ENCODE peak calls at places on chromosomes 2 and 18, in four cellular contexts. Z, Q, C and G are unnamed samples.

GRCh38 chr18:56501896-56502295 is 136.5 kb downstream of the TXNL1 start:
- DNase-seq in C (no peak), Q (peak), Z (no peak), G (no peak)

GRCh38 chr18:51630706-51631105 is 433.2 kb upstream of the MEX3C start:
- DNase-seq in C (no peak), Q (no peak), Z (no peak), G (no peak)

GRCh38 chr2:207188601-207189000 is 22.9 kb upstream of the KLF7 start:
- DNase-seq in Q (peak), C (no peak), Z (no peak), G (no peak)

GRCh38 chr2:67210430-67210829 is 186.7 kb upstream of the ETAA1 start:
- DNase-seq in C (no peak), Z (no peak), Q (no peak), G (no peak)

GRCh38 chr2:25215948-25216679 is 47.7 kb upstream of the POMC start:
- DNase-seq in C (peak), Z (peak), Q (peak), G (peak)

GRCh38 chr2:236086971-236087465 is 81.2 kb downstream of the GBX2 start:
- DNase-seq in Z (no peak), C (no peak), Q (no peak), G (no peak)

GRCh38 chr18:10213526-10213925 is 240.9 kb upstream of the APCDD1 start:
- DNase-seq in C (no peak), Q (peak), Z (no peak), G (no peak)

GRCh38 chr2:75030218-75031009 is 72.0 kb downstream of the POLE4 start:
- DNase-seq in Z (no peak), Q (no peak), C (no peak), G (no peak)

GRCh38 chr2:180829261-180829660 is 151.1 kb upstream of the UBE2E3 start:
- DNase-seq in Z (no peak), Q (no peak), C (no peak), G (no peak)

GRCh38 chr2:230904856-230905447 is 20.1 kb downstream of the GPR55 start:
- DNase-seq in Z (no peak), Q (no peak), C (no peak), G (peak)

GRCh38 chr2:159904127-159904564 is 106.1 kb upstream of the CD302 start:
- DNase-seq in Z (peak), C (peak), Q (no peak), G (peak)

GRCh38 chr2:46902465-46902864 is 13.1 kb downstream of the MCFD2 start:
- DNase-seq in Z (no peak), C (no peak), Q (no peak), G (no peak)

GRCh38 chr2:8193146-8193545 is 488.7 kb upstream of the ID2 start:
- DNase-seq in Q (no peak), Z (no peak), C (no peak), G (no peak)

GRCh38 chr2:131105950-131106801 is 1.0 kb downstream of the PLEKHB2 start:
- DNase-seq in C (no peak), Z (no peak), Q (peak), G (peak)

GRCh38 chr18:74598350-74599001 is 806 bp downstream of the ZNF407 start:
- DNase-seq in Q (peak), C (peak), Z (peak), G (peak)

GRCh38 chr2:181231151-181231550 is 226.0 kb upstream of the ITGA4 start:
- DNase-seq in Q (no peak), Z (no peak), C (no peak), G (no peak)

GRCh38 chr2:105848367-105848766 is 103.7 kb downstream of the NCK2 start:
- DNase-seq in C (no peak), Z (no peak), Q (no peak), G (no peak)

GRCh38 chr2:215314896-215315295 is 3.0 kb downstream of the ATIC start:
- DNase-seq in C (no peak), Q (no peak), Z (no peak), G (no peak)

GRCh38 chr2:27703638-27704341 is 40.1 kb downstream of the SLC4A1AP start:
- DNase-seq in Z (peak), C (peak), Q (peak), G (peak)

GRCh38 chr2:61763605-61764034 is 90.2 kb downstream of the FAM161A start:
- DNase-seq in C (no peak), Z (no peak), Q (peak), G (peak)

GRCh38 chr2:6184532-6185302 is 492.5 kb downstream of the SOX11 start:
- DNase-seq in C (no peak), Z (no peak), Q (peak), G (no peak)

GRCh38 chr2:53018830-53019425 is 748.7 kb upstream of the CHAC2 start:
- DNase-seq in Q (peak), C (no peak), Z (no peak), G (no peak)

GRCh38 chr2:191115391-191115790 is 35.4 kb downstream of the STAT4 start:
- DNase-seq in C (no peak), Q (no peak), Z (peak), G (no peak)

GRCh38 chr2:238652771-238653157 is 195.1 kb upstream of the TWIST2 start:
- DNase-seq in Z (no peak), Q (no peak), C (no peak), G (no peak)

GRCh38 chr18:39946623-39947061 is 2008.4 kb upstream of the PIK3C3 start:
- DNase-seq in Z (no peak), Q (peak), C (no peak), G (no peak)

GRCh38 chr2:49021170-49021743 is 133.1 kb downstream of the FSHR start:
- DNase-seq in Q (no peak), C (no peak), Z (no peak), G (no peak)

GRCh38 chr2:233643128-233643527 is 6.9 kb downstream of the UGT1A10 start:
- DNase-seq in C (no peak), Q (peak), Z (no peak), G (peak)

GRCh38 chr2:85245891-85246290 is 81.9 kb downstream of the TGOLN2 start:
- DNase-seq in C (no peak), Z (no peak), Q (no peak), G (no peak)

GRCh38 chr2:200065477-200065876 is 110.1 kb downstream of the MAIP1 start:
- DNase-seq in C (no peak), Q (no peak), Z (no peak), G (no peak)

GRCh38 chr2:216206821-216207220 is 97.7 kb downstream of the XRCC5 start:
- DNase-seq in Z (no peak), Q (no peak), C (no peak), G (no peak)

GRCh38 chr2:144004742-144005141 is 515.2 kb downstream of the ZEB2 start:
- DNase-seq in Q (no peak), Z (no peak), C (no peak), G (no peak)

GRCh38 chr2:149125031-149125725 is 86.7 kb downstream of the LYPD6B start:
- DNase-seq in Q (no peak), Z (no peak), C (no peak), G (peak)

GRCh38 chr2:99942948-99943347 is 199.4 kb downstream of the AFF3 start:
- DNase-seq in Q (no peak), C (no peak), Z (no peak), G (no peak)

GRCh38 chr2:222448806-222449205 is 24.5 kb downstream of the SGPP2 start:
- DNase-seq in C (no peak), Q (peak), Z (no peak), G (no peak)

GRCh38 chr2:94872088-94872618 is 923 bp downstream of the TEKT4 start:
- DNase-seq in C (no peak), Q (no peak), Z (no peak), G (no peak)

GRCh38 chr2:30237346-30238142 is 6.2 kb downstream of the LBH start:
- DNase-seq in C (no peak), Z (no peak), Q (no peak), G (no peak)